ENCODE peak calls at places on chromosomes 1 and 21, in five cellular contexts. A is GM23248, C is A549, S is mammary epithelial cell, P is IMR-90. W is an unnamed sample.

GRCh38 chr21:26177187-26177586 is 6.6 kb upstream of the APP start:
- DNase-seq in A (peak; percentile 35), C (no peak), S (peak; percentile 35), P (no peak), W (no peak)

GRCh38 chr1:58618303-58618702 is 41.3 kb upstream of the TACSTD2 start:
- DNase-seq in A (peak; percentile 99), C (peak; percentile 13), S (peak; percentile 99), P (peak; percentile 99), W (peak; percentile 98)

GRCh38 chr1:180261524-180262160 is 31.6 kb downstream of the LHX4 start:
- DNase-seq in A (no peak), C (no peak), S (no peak), P (no peak), W (no peak)

GRCh38 chr1:182446033-182446669 is 3.8 kb upstream of the RGSL1 start:
- DNase-seq in A (peak; percentile 67), C (peak; percentile 53), S (peak; percentile 31), P (peak; percentile 40), W (no peak)

GRCh38 chr1:246104927-246105326 is 402.2 kb downstream of the SMYD3 start:
- DNase-seq in A (no peak), C (no peak), S (peak; percentile 12), P (no peak), W (no peak)

GRCh38 chr1:172658871-172659453 is at the start of gene FASLG:
- DNase-seq in A (no peak), C (no peak), S (no peak), P (peak; percentile 14), W (no peak)

GRCh38 chr1:23354260-23354659 is 10.2 kb upstream of the HNRNPR start:
- DNase-seq in A (no peak), C (no peak), S (no peak), P (no peak), W (no peak)

GRCh38 chr1:222454782-222455181 is 93.1 kb downstream of the HHIPL2 start:
- DNase-seq in A (peak; percentile 91), C (no peak), S (no peak), P (peak; percentile 72), W (no peak)

GRCh38 chr1:36359383-36359782 is 26.3 kb downstream of the STK40 start:
- DNase-seq in A (no peak), C (no peak), S (no peak), P (no peak), W (no peak)

GRCh38 chr1:117235863-117236465 is 25.2 kb upstream of the VTCN1 start:
- DNase-seq in A (no peak), C (no peak), S (no peak), P (no peak), W (no peak)

GRCh38 chr1:70043806-70044205 is 161.6 kb downstream of the LRRC40 start:
- DNase-seq in A (peak; percentile 63), C (peak; percentile 0), S (peak; percentile 68), P (peak; percentile 64), W (peak; percentile 83)

GRCh38 chr1:5574641-5575040 is 417.6 kb downstream of the NPHP4 start:
- DNase-seq in A (no peak), C (no peak), S (no peak), P (no peak), W (no peak)

GRCh38 chr1:19169642-19170041 is 40.4 kb downstream of the UBR4 start:
- DNase-seq in A (peak; percentile 64), C (no peak), S (no peak), P (peak; percentile 80), W (no peak)

GRCh38 chr1:207313131-207313530 is 8.3 kb upstream of the CD55 start:
- DNase-seq in A (peak; percentile 43), C (no peak), S (no peak), P (no peak), W (no peak)

GRCh38 chr1:246156847-246157246 is 350.2 kb downstream of the SMYD3 start:
- DNase-seq in A (no peak), C (no peak), S (no peak), P (no peak), W (no peak)

GRCh38 chr1:247415423-247416361 is at the start of gene NLRP3:
- DNase-seq in A (peak; percentile 58), C (no peak), S (peak; percentile 73), P (no peak), W (no peak)

GRCh38 chr1:154913242-154913641 is 23.3 kb downstream of the PMVK start:
- DNase-seq in A (no peak), C (no peak), S (no peak), P (no peak), W (no peak)
- H3K4me2 ChIP-seq in A (no peak overlapping the region), C (no peak overlapping the region), S (no peak overlapping the region), P (no peak overlapping the region), W (no peak overlapping the region)

GRCh38 chr1:65431111-65431705 is 10.7 kb downstream of the LEPR start:
- DNase-seq in A (peak; percentile 70), C (peak; percentile 38), S (no peak), P (peak; percentile 55), W (no peak)

GRCh38 chr1:65429806-65430205 is 9.3 kb downstream of the LEPR start:
- DNase-seq in A (peak; percentile 85), C (peak; percentile 23), S (peak; percentile 77), P (peak; percentile 61), W (no peak)

GRCh38 chr1:65425697-65426096 is 5.2 kb downstream of the LEPR start:
- DNase-seq in A (peak; percentile 90), C (peak; percentile 79), S (peak; percentile 91), P (peak; percentile 74), W (no peak)

GRCh38 chr1:65432918-65433317 is 12.4 kb downstream of the LEPR start:
- DNase-seq in A (no peak), C (no peak), S (no peak), P (no peak), W (no peak)

DNA sequence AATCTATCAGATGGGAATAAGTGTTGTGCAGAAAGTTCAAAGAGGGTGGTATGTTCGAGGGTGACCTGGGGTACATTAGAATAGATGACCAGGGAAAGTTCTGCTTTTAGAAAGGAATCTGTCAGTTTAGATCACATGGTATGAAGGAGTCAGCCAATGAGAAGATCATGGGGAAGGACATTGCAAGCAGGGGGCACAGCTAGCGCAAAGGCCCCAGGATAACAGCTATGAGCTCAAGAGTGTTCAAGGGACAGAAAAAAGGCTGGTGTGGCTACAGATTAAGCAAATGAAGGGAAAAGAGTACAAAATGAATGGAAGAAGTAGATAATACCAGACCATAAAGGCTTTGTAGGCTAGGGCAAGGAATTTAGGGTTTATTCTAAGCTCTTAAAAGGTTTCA is 8.6 kb downstream of the LEPR start:
- DNase-seq in A (no peak), C (no peak), S (no peak), P (no peak), W (no peak)
- H3K4me2 ChIP-seq in A (no peak overlapping the region), C (peak overlapping the region; percentile 59), S (no peak overlapping the region), P (no peak overlapping the region), W (no peak overlapping the region)

DNA sequence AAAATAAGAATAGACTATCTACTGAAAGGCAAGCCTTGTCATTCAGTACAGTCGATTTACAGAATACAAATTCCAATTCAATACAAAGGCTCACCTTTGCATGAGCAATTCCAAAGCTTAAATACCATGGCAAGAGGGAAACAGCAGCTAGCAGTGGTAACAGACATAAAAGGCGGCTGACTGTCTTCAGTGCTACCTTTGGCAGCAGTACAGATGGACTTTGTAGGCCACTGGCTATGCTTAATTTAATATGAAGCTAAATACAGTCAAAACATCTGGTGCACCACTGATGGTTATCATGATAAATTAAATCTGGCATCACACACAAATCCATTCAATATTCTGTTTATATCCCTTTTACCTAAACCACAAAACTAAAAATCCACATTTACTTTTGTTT is 62.4 kb downstream of the RERE start:
- DNase-seq in A (no peak), C (no peak), S (no peak), P (no peak), W (no peak)
- H3K4me2 ChIP-seq in A (no peak overlapping the region), C (no peak overlapping the region), S (no peak overlapping the region), P (no peak overlapping the region), W (no peak overlapping the region)

DNA sequence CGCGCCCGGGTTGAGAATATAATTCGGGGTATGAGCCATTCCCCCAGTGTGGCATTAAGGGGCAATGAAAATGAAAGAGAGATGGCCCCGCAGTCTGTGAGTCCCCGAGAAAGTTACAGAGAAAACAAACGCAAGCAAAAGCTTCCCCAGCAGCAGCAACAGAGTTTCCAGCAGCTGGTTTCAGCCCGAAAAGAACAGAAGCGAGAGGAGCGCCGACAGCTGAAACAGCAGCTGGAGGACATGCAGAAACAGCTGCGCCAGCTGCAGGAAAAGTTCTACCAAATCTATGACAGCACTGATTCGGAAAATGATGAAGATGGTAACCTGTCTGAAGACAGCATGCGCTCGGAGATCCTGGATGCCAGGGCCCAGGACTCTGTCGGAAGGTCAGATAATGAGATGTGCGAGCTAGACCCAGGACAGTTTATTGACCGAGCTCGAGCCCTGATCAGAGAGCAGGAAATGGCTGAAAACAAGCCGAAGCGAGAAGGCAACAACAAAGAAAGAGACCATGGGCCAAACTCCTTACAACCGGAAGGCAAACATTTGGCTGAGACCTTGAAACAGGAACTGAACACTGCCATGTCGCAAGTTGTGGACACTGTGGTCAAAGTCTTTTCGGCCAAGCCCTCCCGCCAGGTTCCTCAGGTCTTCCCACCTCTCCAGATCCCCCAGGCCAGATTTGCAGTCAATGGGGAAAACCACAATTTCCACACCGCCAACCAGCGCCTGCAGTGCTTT is 9.4 kb downstream of the PROX1 start:
- DNase-seq in A (no peak), C (no peak), S (no peak), P (no peak), W (no peak)
- H3K4me2 ChIP-seq in A (peak overlapping the region; percentile 9), C (no peak overlapping the region), S (no peak overlapping the region), P (peak overlapping the region; percentile 16), W (no peak overlapping the region)

GRCh38 chr1:27098447-27099153 is 56.3 kb downstream of the SLC9A1 start:
- DNase-seq in A (peak; percentile 56), C (no peak), S (peak; percentile 73), P (no peak), W (no peak)
- H3K4me2 ChIP-seq in A (peak overlapping the region; percentile 51), C (peak overlapping the region; percentile 71), S (peak overlapping the region; percentile 53), P (no peak overlapping the region), W (peak overlapping the region; percentile 68)

GRCh38 chr1:31644560-31645273 is at the start of gene PEF1:
- DNase-seq in A (peak; percentile 99), C (peak; percentile 98), S (peak; percentile 98), P (peak; percentile 97), W (peak; percentile 79)

GRCh38 chr1:31645274-31645568 is 545 bp upstream of the PEF1 start:
- DNase-seq in A (no peak), C (no peak), S (no peak), P (no peak), W (no peak)

GRCh38 chr1:31648190-31648589 is 3.5 kb upstream of the PEF1 start:
- DNase-seq in A (peak; percentile 29), C (no peak), S (no peak), P (no peak), W (no peak)

GRCh38 chr1:31647106-31647505 is 2.4 kb upstream of the PEF1 start:
- DNase-seq in A (peak; percentile 72), C (no peak), S (no peak), P (peak; percentile 62), W (no peak)

GRCh38 chr1:31646259-31646960 is 1.7 kb upstream of the PEF1 start:
- DNase-seq in A (no peak), C (no peak), S (no peak), P (no peak), W (no peak)
- H3K4me2 ChIP-seq in A (no peak overlapping the region), C (no peak overlapping the region), S (no peak overlapping the region), P (no peak overlapping the region), W (no peak overlapping the region)

GRCh38 chr1:229642376-229642775 is 16.3 kb downstream of the URB2 start:
- DNase-seq in A (no peak), C (no peak), S (no peak), P (no peak), W (no peak)
- H3K4me2 ChIP-seq in A (no peak overlapping the region), C (no peak overlapping the region), S (no peak overlapping the region), P (no peak overlapping the region), W (no peak overlapping the region)